ENCODE peak calls at places on chromosomes 4 and X, in nine cellular contexts. I is stimulated activated CD4-positive, alpha-beta T cell treated with anti-CD3 and anti-CD28 coated beads, Interleukin-1b, Interleukin-23, amount 100 ng/mL, for 1 hour; N is fibroblast of pulmonary artery; V is T-helper 9 cell; R is C1 segment of cervical spinal cord; Q is choroid plexus epithelial cell; D is stimulated activated CD8-positive, alpha-beta memory T cell treated with anti-CD3 and anti-CD28 coated beads, Interleukin-7, amount 100 ng/mL, for 24 hours; E is GM03348; H is DND-41. L is an unnamed sample.
A peak's percentile ranks its signal among the peaks of the same experiment; 100 is the strongest.

GRCh38 chr4:2947926-2948325 is 15.3 kb downstream of the NOP14 start:
- DNase-seq in I (no peak), N (no peak), V (no peak), R (no peak), Q (no peak), D (no peak), E (no peak), H (no peak), L (no peak)

GRCh38 chr4:73897380-73898136 is 28.4 kb downstream of the CXCL1 start:
- DNase-seq in I (no peak), N (peak; percentile 93), V (no peak), R (no peak), Q (peak; percentile 81), D (no peak), E (peak; percentile 66), H (no peak), L (no peak)

GRCh38 chr4:34318773-34319172 is 1925.5 kb downstream of the ARAP2 start:
- DNase-seq in I (no peak), N (no peak), V (no peak), R (no peak), Q (no peak), D (no peak), E (no peak), H (no peak), L (no peak)

GRCh38 chr4:184142121-184143000 is 75.3 kb downstream of the ENPP6 start:
- DNase-seq in I (no peak), N (no peak), V (no peak), R (no peak), Q (no peak), D (no peak), E (no peak), H (peak; percentile 78), L (no peak)

GRCh38 chrX:3271485-3272186 is 74.8 kb downstream of the MXRA5 start:
- DNase-seq in I (no peak), N (peak; percentile 77), V (no peak), R (no peak), Q (peak; percentile 84), D (no peak), E (peak; percentile 23), H (no peak), L (no peak)

GRCh38 chrX:72123471-72124185 is 8.1 kb downstream of the RTL5 start:
- DNase-seq in I (no peak), N (peak; percentile 58), V (no peak), R (no peak), Q (peak; percentile 71), D (no peak), E (peak; percentile 14), H (no peak), L (no peak)

GRCh38 chr4:10737335-10737734 is 52.8 kb upstream of the CLNK start:
- DNase-seq in I (no peak), N (peak; percentile 9), V (no peak), R (no peak), Q (peak; percentile 63), D (no peak), E (no peak), H (no peak), L (no peak)

GRCh38 chr4:89056292-89056952 is 563 bp downstream of the FAM13A start:
- DNase-seq in I (no peak), N (no peak), V (no peak), R (no peak), Q (no peak), D (no peak), E (peak; percentile 15), H (no peak), L (no peak)

GRCh38 chrX:123159403-123159802 is 24.7 kb upstream of the GRIA3 start:
- DNase-seq in I (no peak), N (no peak), V (no peak), R (no peak), Q (no peak), D (no peak), E (no peak), H (no peak), L (no peak)

GRCh38 chr4:13910556-13910955 is 283.0 kb upstream of the BOD1L1 start:
- DNase-seq in I (no peak), N (no peak), V (no peak), R (no peak), Q (no peak), D (no peak), E (no peak), H (no peak), L (no peak)

GRCh38 chr4:80097395-80098177 is 24.6 kb upstream of the ANTXR2 start:
- DNase-seq in I (no peak), N (peak; percentile 94), V (no peak), R (no peak), Q (peak; percentile 43), D (no peak), E (peak; percentile 84), H (no peak), L (no peak)

GRCh38 chr4:139672215-139672614 is 6.6 kb downstream of the MGST2 start:
- DNase-seq in I (no peak), N (no peak), V (no peak), R (no peak), Q (no peak), D (no peak), E (no peak), H (no peak), L (no peak)

GRCh38 chr4:108060686-108061321 is 71.1 kb downstream of the HADH start:
- DNase-seq in I (no peak), N (no peak), V (no peak), R (no peak), Q (no peak), D (no peak), E (no peak), H (no peak), L (no peak)

GRCh38 chr4:15809058-15809457 is 30.9 kb downstream of the CD38 start:
- DNase-seq in I (no peak), N (no peak), V (no peak), R (no peak), Q (no peak), D (no peak), E (no peak), H (no peak), L (no peak)

GRCh38 chr4:78166582-78166981 is 109.5 kb downstream of the FRAS1 start:
- DNase-seq in I (no peak), N (no peak), V (no peak), R (no peak), Q (no peak), D (no peak), E (no peak), H (no peak), L (no peak)

GRCh38 chrX:10045327-10046000 is 78.3 kb downstream of the CLDN34 start:
- DNase-seq in I (no peak), N (no peak), V (no peak), R (no peak), Q (no peak), D (no peak), E (peak; percentile 26), H (no peak), L (peak; percentile 3)

GRCh38 chrX:43450355-43450754 is 205.7 kb upstream of the MAOA start:
- DNase-seq in I (no peak), N (no peak), V (no peak), R (no peak), Q (no peak), D (no peak), E (no peak), H (no peak), L (no peak)

GRCh38 chrX:41707218-41707617 is 16.8 kb upstream of the GPR82 start:
- DNase-seq in I (no peak), N (no peak), V (no peak), R (no peak), Q (no peak), D (no peak), E (no peak), H (no peak), L (no peak)

GRCh38 chr4:142408003-142408441 is 438.1 kb downstream of the INPP4B start:
- DNase-seq in I (no peak), N (peak; percentile 65), V (no peak), R (no peak), Q (peak; percentile 61), D (no peak), E (peak; percentile 45), H (no peak), L (no peak)

GRCh38 chr4:90099795-90100194 is 27.4 kb upstream of the CCSER1 start:
- DNase-seq in I (no peak), N (no peak), V (no peak), R (no peak), Q (no peak), D (no peak), E (no peak), H (no peak), L (no peak)

GRCh38 chr4:55791666-55792065 is 27.9 kb upstream of the EXOC1L start:
- DNase-seq in I (no peak), N (peak; percentile 27), V (no peak), R (no peak), Q (peak; percentile 12), D (no peak), E (no peak), H (no peak), L (no peak)

GRCh38 chr4:68873218-68873502 is 57.4 kb downstream of the UGT2B10 start:
- DNase-seq in I (no peak), N (no peak), V (no peak), R (no peak), Q (no peak), D (no peak), E (no peak), H (no peak), L (no peak)

GRCh38 chr4:10056334-10057022 is 35.2 kb upstream of the SLC2A9 start:
- DNase-seq in I (no peak), N (no peak), V (no peak), R (no peak), Q (no peak), D (no peak), E (no peak), H (no peak), L (no peak)

GRCh38 chr4:151952137-151952536 is 191.3 kb upstream of the GATB start:
- DNase-seq in I (no peak), N (no peak), V (no peak), R (no peak), Q (no peak), D (no peak), E (no peak), H (no peak), L (no peak)

GRCh38 chrX:77597511-77597910 is 150.3 kb downstream of the FGF16 start:
- DNase-seq in I (no peak), N (no peak), V (no peak), R (no peak), Q (no peak), D (no peak), E (no peak), H (no peak), L (no peak)

GRCh38 chrX:48989483-48989882 is 12.6 kb downstream of the GRIPAP1 start:
- DNase-seq in I (no peak), N (peak; percentile 40), V (no peak), R (no peak), Q (no peak), D (no peak), E (no peak), H (no peak), L (no peak)

GRCh38 chrX:9352683-9353430 is 112.0 kb upstream of the TBL1X start:
- DNase-seq in I (no peak), N (peak; percentile 79), V (no peak), R (peak; percentile 9), Q (peak; percentile 49), D (no peak), E (peak; percentile 54), H (peak; percentile 71), L (no peak)

GRCh38 chr4:159015862-159016261 is 87.0 kb upstream of the RAPGEF2 start:
- DNase-seq in I (no peak), N (peak; percentile 17), V (no peak), R (no peak), Q (peak; percentile 31), D (no peak), E (peak; percentile 19), H (no peak), L (no peak)

GRCh38 chrX:43500996-43501694 is 155.0 kb upstream of the MAOA start:
- DNase-seq in I (no peak), N (no peak), V (no peak), R (no peak), Q (no peak), D (no peak), E (no peak), H (no peak), L (no peak)

GRCh38 chrX:9320940-9321339 is 143.9 kb upstream of the TBL1X start:
- DNase-seq in I (no peak), N (no peak), V (no peak), R (no peak), Q (no peak), D (no peak), E (no peak), H (no peak), L (no peak)

GRCh38 chr4:117700111-117700892 is 334.0 kb upstream of the NDST3 start:
- DNase-seq in I (no peak), N (no peak), V (no peak), R (no peak), Q (no peak), D (no peak), E (no peak), H (no peak), L (no peak)